ENCODE peak calls at places on chromosomes 5 and 9, in four cellular contexts. G is HepG2, F is hepatocyte, S is aorta. R is an unnamed sample.

GRCh38 chr5:1542011-1542410 is 18.3 kb upstream of the LPCAT1 start:
- DNase-seq in G (no peak), F (no peak), S (peak; percentile 42), R (no peak)

GRCh38 chr5:78417026-78417425 is 56.6 kb downstream of the SCAMP1 start:
- DNase-seq in S (no peak), G (no peak), F (no peak), R (no peak)

GRCh38 chr9:133786371-133786753 is 48.2 kb upstream of the SARDH start:
- DNase-seq in F (no peak), G (no peak), S (no peak), R (no peak)

GRCh38 chr9:127651697-127652610 is 39.9 kb downstream of the STXBP1 start:
- DNase-seq in S (no peak), F (no peak), G (no peak), R (no peak)

GRCh38 chr5:12910611-12911010 is 1006.4 kb upstream of the CTNND2 start:
- DNase-seq in F (no peak), G (no peak), S (no peak), R (no peak)

GRCh38 chr9:70421272-70422180 is 7.1 kb upstream of the KLF9 start:
- DNase-seq in G (no peak), F (peak; percentile 13), S (no peak), R (peak; percentile 14)

GRCh38 chr9:92711844-92712243 is 41.9 kb upstream of the IPPK start:
- DNase-seq in G (no peak), S (no peak), F (no peak), R (no peak)

GRCh38 chr9:4242239-4242638 is 57.6 kb downstream of the GLIS3 start:
- DNase-seq in F (no peak), G (no peak), S (no peak), R (no peak)

GRCh38 chr5:82151622-82152021 is 126.5 kb downstream of the RPS23 start:
- DNase-seq in G (no peak), F (no peak), S (no peak), R (no peak)

GRCh38 chr9:133429641-133430161 is 7.5 kb downstream of the ADAMTS13 start:
- DNase-seq in F (peak; percentile 70), G (peak; percentile 21), S (no peak), R (peak; percentile 35)

GRCh38 chr9:96423322-96423984 is 5.3 kb upstream of the ZNF367 start:
- DNase-seq in S (no peak), G (no peak), F (no peak), R (no peak)

GRCh38 chr5:92800360-92800759 is 780.7 kb downstream of the NR2F1-AS1 start:
- DNase-seq in F (no peak), G (no peak), S (no peak), R (no peak)

GRCh38 chr9:374726-375125 is 160.1 kb downstream of the DOCK8 start:
- DNase-seq in G (no peak), S (no peak), F (no peak), R (no peak)

GRCh38 chr5:87229780-87230179 is 37.9 kb upstream of the RASA1 start:
- DNase-seq in S (no peak), G (no peak), F (no peak), R (no peak)

GRCh38 chr9:97889941-97890557 is 32.3 kb downstream of the TRMO start:
- DNase-seq in G (no peak), S (no peak), F (no peak), R (peak; percentile 25)

GRCh38 chr9:127388856-127389238 is 8.1 kb upstream of the SLC2A8 start:
- DNase-seq in F (no peak), S (no peak), G (peak; percentile 35), R (peak; percentile 28)

GRCh38 chr5:58016892-58017291 is 443.0 kb downstream of the PLK2 start:
- DNase-seq in F (peak; percentile 0), G (no peak), S (no peak), R (no peak)

GRCh38 chr5:87400305-87400899 is 12.3 kb downstream of the CCNH start:
- DNase-seq in G (peak; percentile 13), F (peak; percentile 17), S (no peak), R (peak; percentile 50)

GRCh38 chr5:65209341-65209740 is 272.4 kb downstream of the ADAMTS6 start:
- DNase-seq in F (no peak), S (no peak), G (no peak), R (no peak)

GRCh38 chr9:114486205-114486963 is 18.9 kb downstream of the WHRN start:
- DNase-seq in S (no peak), F (no peak), G (no peak), R (no peak)

GRCh38 chr9:13163946-13164345 is 115.5 kb downstream of the MPDZ start:
- DNase-seq in G (no peak), F (no peak), S (no peak), R (no peak)

GRCh38 chr9:32551491-32552049 is 557 bp upstream of the SMIM27 start:
- DNase-seq in S (peak; percentile 49), F (peak; percentile 56), G (peak; percentile 14), R (peak; percentile 32)

GRCh38 chr9:69470186-69470977 is 145.4 kb downstream of the ENTREP1 start:
- DNase-seq in S (no peak), G (peak; percentile 28), F (peak; percentile 80), R (peak; percentile 98)

GRCh38 chr5:159061186-159061796 is 38.4 kb downstream of the EBF1 start:
- DNase-seq in S (peak; percentile 82), G (no peak), F (no peak), R (no peak)

GRCh38 chr9:27654629-27655285 is 81.5 kb upstream of the C9orf72 start:
- DNase-seq in S (no peak), F (no peak), G (no peak), R (peak; percentile 73)

GRCh38 chr5:174531782-174532191 is 192.6 kb upstream of the MSX2 start:
- DNase-seq in F (no peak), G (no peak), S (no peak), R (no peak)

GRCh38 chr9:132071847-132072507 is 7.7 kb downstream of the MED27 start:
- DNase-seq in F (no peak), G (no peak), S (no peak), R (no peak)

GRCh38 chr9:12783767-12784460 is 9.1 kb downstream of the LURAP1L start:
- DNase-seq in F (no peak), S (no peak), G (no peak), R (no peak)

GRCh38 chr9:124498499-124499146 is 8.6 kb downstream of the NR5A1 start:
- DNase-seq in G (no peak), S (no peak), F (no peak), R (no peak)
- H3K4me3 ChIP-seq in G (no peak overlapping the region), S (no peak overlapping the region), F (no peak overlapping the region), R (no peak overlapping the region)

GRCh38 chr9:87829756-87830155 is 52.9 kb upstream of the SPATA31E1 start:
- DNase-seq in G (no peak), F (no peak), S (no peak), R (no peak)

GRCh38 chr9:87830446-87830845 is 52.2 kb upstream of the SPATA31E1 start:
- DNase-seq in S (no peak), F (no peak), G (no peak), R (no peak)

GRCh38 chr9:87827341-87827740 is 55.3 kb upstream of the SPATA31E1 start:
- DNase-seq in S (no peak), G (no peak), F (no peak), R (no peak)

GRCh38 chr9:87834357-87834756 is 48.3 kb upstream of the SPATA31E1 start:
- DNase-seq in S (no peak), F (peak; percentile 22), G (peak; percentile 9), R (peak; percentile 64)

DNA sequence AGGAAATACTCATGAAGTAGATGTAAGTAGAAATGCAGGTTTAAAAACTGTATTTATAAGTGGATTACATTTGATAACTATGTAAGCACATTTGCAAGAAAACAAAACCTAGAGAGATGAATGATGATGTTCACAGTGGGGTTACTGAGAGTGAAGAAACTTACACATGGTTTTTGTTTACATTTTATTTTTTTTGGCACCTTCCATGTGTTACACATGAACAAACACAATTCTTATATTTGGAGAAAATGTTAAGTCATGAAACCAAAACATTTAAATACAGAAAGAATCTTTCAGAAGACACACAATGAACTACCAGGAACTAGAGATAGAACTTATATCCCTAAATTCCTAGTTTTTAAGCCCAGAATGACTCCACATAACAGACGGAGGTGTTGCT is 51.5 kb upstream of the SPATA31E1 start:
- DNase-seq in S (no peak), F (no peak), G (no peak), R (no peak)
- H3K27me3 ChIP-seq in S (no peaks in the 10 kb centered on the region), F (no peaks in the 10 kb centered on the region), G (no peaks in the 10 kb centered on the region), R (no peaks in the 10 kb centered on the region)

GRCh38 chr5:62093411-62093810 is 212.6 kb upstream of the KIF2A start:
- DNase-seq in G (no peak), F (no peak), S (no peak), R (no peak)
- H3K4me3 ChIP-seq in G (no peak overlapping the region), F (no peak overlapping the region), S (no peak overlapping the region), R (no peak overlapping the region)

GRCh38 chr9:89993678-89994630 is 389.1 kb downstream of the GADD45G start:
- DNase-seq in F (peak; percentile 77), S (peak; percentile 83), G (peak; percentile 85), R (peak; percentile 76)
- H3K27me3 ChIP-seq in F (no peaks in the 10 kb centered on the region), S (no peaks in the 10 kb centered on the region), G (peaks cover 11% of the 10 kb centered on the region), R (no peaks in the 10 kb centered on the region)

GRCh38 chr9:89871871-89872331 is 267.1 kb downstream of the GADD45G start:
- DNase-seq in G (no peak), S (no peak), F (no peak), R (no peak)

GRCh38 chr9:89872426-89872912 is 267.7 kb downstream of the GADD45G start:
- DNase-seq in G (no peak), S (no peak), F (no peak), R (no peak)

GRCh38 chr9:89868100-89868499 is 263.3 kb downstream of the GADD45G start:
- DNase-seq in S (no peak), G (no peak), F (no peak), R (no peak)

GRCh38 chr9:89869774-89870173 is 265.0 kb downstream of the GADD45G start:
- DNase-seq in S (no peak), G (no peak), F (no peak), R (no peak)

DNA sequence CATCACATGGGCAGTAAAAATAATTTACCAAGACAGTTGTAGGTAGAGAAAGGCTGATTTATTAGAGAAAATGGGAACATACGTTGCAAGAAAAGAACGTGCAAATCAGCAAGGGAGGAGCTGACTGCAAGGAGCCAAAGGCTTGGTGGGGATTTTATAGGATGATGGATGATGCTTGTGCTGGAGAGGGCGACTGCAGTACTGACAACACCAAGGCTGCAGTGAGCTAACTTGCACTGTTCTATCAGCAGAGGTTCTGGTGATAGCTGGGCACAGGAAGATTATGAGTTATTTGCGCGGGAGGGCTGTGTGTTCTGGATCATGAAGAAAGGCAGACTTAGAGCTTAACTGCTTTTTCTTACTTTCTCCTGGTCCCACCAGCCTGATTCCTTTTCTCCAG is 265.4 kb downstream of the GADD45G start:
- DNase-seq in S (no peak), G (no peak), F (no peak), R (no peak)
- H3K4me3 ChIP-seq in S (no peak overlapping the region), G (no peak overlapping the region), F (no peak overlapping the region), R (no peak overlapping the region)

GRCh38 chr5:168064933-168065622 is 226.4 kb upstream of the WWC1 start:
- DNase-seq in F (no peak), G (peak; percentile 13), S (no peak), R (peak; percentile 31)
- H3K27me3 ChIP-seq in F (no peaks in the 10 kb centered on the region), G (peaks cover 5% of the 10 kb centered on the region), S (no peaks in the 10 kb centered on the region), R (no peaks in the 10 kb centered on the region)

GRCh38 chr5:43601454-43602260 is 1.3 kb upstream of the NNT start:
- DNase-seq in G (peak; percentile 32), F (no peak), S (no peak), R (peak; percentile 36)
- H3K4me3 ChIP-seq in G (peak overlapping the region; percentile 89), F (peak overlapping the region; percentile 79), S (peak overlapping the region; percentile 66), R (no peak overlapping the region)